ENCODE peak calls at places on chromosomes 6 and 20, in six cellular contexts. S, J, O, Q, Y and P are unnamed samples. For H3K4me1, the result is how much of the 10 kb centered on the place peaks cover.

GRCh38 chr6:99604161-99605073 is 2.2 kb upstream of the PRDM13 start:
- DNase-seq in Q (no peak), S (no peak), J (no peak), Y (no peak), O (no peak), P (no peak)

GRCh38 chr6:135871878-135872277 is 20.4 kb downstream of the PDE7B start:
- DNase-seq in Y (no peak), Q (no peak), O (no peak), S (no peak), J (no peak), P (no peak)

GRCh38 chr20:41145317-41145716 is 8.0 kb downstream of the PLCG1 start:
- DNase-seq in J (no peak), S (no peak), Q (no peak), Y (no peak), O (no peak), P (no peak)

GRCh38 chr6:150043501-150044412 is 18.4 kb upstream of the RAET1L start:
- DNase-seq in Y (no peak), Q (no peak), O (no peak), S (no peak), J (no peak), P (no peak)

GRCh38 chr20:21133917-21134622 is 8.2 kb downstream of the KIZ start:
- DNase-seq in O (no peak), S (no peak), Y (no peak), J (no peak), Q (no peak), P (no peak)

GRCh38 chr6:33316603-33317417 is 734 bp downstream of the ZBTB22 start:
- DNase-seq in J (peak), S (no peak), O (no peak), Q (no peak), Y (no peak), P (no peak)

GRCh38 chr20:59891581-59891980 is 41.9 kb downstream of the SYCP2 start:
- DNase-seq in O (no peak), J (no peak), Y (no peak), S (no peak), Q (no peak), P (no peak)

GRCh38 chr6:89438248-89438647 is 5.3 kb downstream of the ANKRD6 start:
- DNase-seq in J (no peak), S (peak), Q (no peak), O (no peak), Y (peak), P (no peak)

GRCh38 chr20:34980543-34981213 is 25.0 kb downstream of the MYH7B start:
- DNase-seq in S (no peak), J (no peak), Y (no peak), Q (no peak), O (no peak), P (no peak)

GRCh38 chr6:14079433-14079832 is 38.1 kb upstream of the CD83 start:
- DNase-seq in Q (no peak), S (no peak), O (no peak), Y (no peak), J (no peak), P (no peak)

GRCh38 chr6:89999154-89999553 is 104.9 kb downstream of the GJA10 start:
- DNase-seq in O (no peak), Y (peak), Q (no peak), J (peak), S (no peak), P (no peak)

GRCh38 chr20:35101620-35102019 is 9.0 kb upstream of the TRPC4AP start:
- DNase-seq in J (no peak), O (no peak), Q (no peak), Y (no peak), S (no peak), P (no peak)

GRCh38 chr6:152273638-152274037 is 363.5 kb downstream of the SYNE1 start:
- DNase-seq in J (peak), Y (no peak), Q (no peak), O (no peak), S (no peak), P (no peak)

GRCh38 chr6:142187209-142187608 is 40.1 kb downstream of the VTA1 start:
- DNase-seq in S (peak), Y (no peak), Q (no peak), O (no peak), J (no peak), P (no peak)

GRCh38 chr6:145904391-145904790 is 59.8 kb downstream of the SHPRH start:
- DNase-seq in Y (no peak), S (no peak), O (no peak), J (no peak), Q (no peak), P (no peak)

GRCh38 chr20:62365814-62366369 is 1.2 kb downstream of the LAMA5 start:
- DNase-seq in Y (no peak), J (no peak), O (peak), Q (no peak), S (peak), P (no peak)

DNA sequence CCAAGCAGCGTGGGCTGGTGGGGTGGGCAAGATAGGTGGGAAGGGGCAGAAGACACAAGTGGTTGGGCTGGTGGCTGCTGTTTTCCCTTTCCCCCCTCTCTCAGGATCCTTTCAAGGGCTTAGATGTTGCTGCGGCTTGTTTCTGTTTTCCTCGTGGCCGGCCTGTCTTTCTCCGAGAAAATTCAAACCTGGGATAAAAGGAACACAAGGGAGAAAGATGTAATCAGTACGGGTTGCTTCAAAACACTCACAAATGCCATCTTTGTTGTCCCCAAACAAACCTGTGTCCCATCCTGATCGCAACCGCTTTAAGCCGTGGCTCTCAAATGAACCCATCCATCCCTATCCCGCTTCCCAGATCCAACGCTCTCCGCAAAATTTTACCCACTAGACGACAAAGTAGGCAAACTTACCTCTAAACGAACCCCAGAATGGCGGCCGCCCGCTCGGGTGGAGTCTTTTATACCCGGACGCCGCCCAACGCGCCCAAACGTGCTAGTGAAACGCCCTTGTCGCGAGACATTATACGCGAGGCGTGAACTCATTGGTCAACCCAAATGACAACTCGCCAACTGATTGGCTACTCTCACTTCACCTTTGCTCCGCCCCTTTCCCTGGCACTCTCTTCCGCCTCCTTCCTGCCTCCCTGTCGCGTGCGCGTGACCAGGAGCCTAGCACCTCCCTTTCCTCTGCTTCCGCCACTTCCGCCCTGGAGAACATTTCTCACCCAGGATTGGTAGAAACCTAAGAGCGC is at the start of gene PPP1R10:
- DNase-seq in J (peak), O (peak), Y (peak), Q (peak), S (peak), P (peak)
- TF ChIP-seq POLR2A in J (peak), O (peak), Y (peak), Q (peak), S (peak), P (peak)

DNA sequence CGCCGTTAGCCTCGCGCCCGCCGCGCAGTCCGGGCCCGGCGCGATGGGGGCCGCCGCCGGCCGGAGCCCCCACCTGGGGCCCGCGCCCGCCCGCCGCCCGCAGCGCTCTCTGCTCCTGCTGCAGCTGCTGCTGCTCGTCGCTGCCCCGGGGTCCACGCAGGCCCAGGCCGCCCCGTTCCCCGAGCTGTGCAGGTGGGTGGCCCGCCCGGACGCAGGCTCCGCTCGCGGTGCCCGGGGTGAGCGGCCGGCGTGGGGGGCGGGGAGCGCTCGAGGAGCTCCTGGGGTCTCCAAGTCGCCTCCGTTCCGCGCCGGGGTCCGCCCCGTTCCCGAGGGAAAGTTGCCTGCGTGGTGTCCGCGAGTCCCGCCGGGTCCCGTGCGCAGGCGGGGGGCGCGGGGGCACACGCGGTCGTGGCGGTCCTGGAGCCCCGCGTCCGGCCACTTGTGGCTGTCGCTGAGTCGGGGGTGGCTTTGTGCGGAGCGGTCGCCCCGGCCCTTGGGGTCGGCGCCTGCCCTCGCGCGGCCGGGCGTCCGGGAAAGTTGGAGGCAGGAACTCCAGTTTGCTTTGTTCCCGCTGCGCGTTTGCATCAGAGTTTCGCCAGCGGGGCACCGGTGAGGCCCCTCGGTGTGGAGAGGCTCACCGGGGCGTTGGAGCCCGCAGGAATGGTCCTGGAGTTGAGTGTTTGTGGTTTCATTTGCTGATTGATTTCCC is 476 bp downstream of the IGF2R start:
- DNase-seq in S (no peak), J (peak), O (peak), Y (no peak), Q (no peak), P (no peak)
- H3K4me1 ChIP-seq in S (under half), J (under half), O (under half), Y (under half), Q (under half), P (under half)

GRCh38 chr6:132725947-132726607 is 12.2 kb upstream of the VNN1 start:
- DNase-seq in O (no peak), Q (no peak), J (no peak), S (no peak), Y (no peak), P (no peak)
- TF ChIP-seq POLR2A in O (no peak), Q (no peak), J (no peak), S (no peak), Y (no peak), P (no peak)

GRCh38 chr20:38165966-38166706 is 1.1 kb upstream of the TGM2 start:
- DNase-seq in O (no peak), J (no peak), S (no peak), Y (no peak), Q (no peak), P (no peak)
- H3K4me1 ChIP-seq in O (under half), J (under half), S (half or more), Y (under half), Q (under half), P (half or more)

GRCh38 chr6:117481926-117482239 is 591 bp upstream of the DCBLD1 start:
- DNase-seq in O (no peak), J (no peak), S (no peak), Y (no peak), Q (no peak), P (no peak)

GRCh38 chr6:117483004-117483644 is 650 bp downstream of the DCBLD1 start:
- DNase-seq in Y (no peak), O (peak), Q (peak), S (peak), J (peak), P (no peak)

GRCh38 chr6:117481278-117481925 is 1.1 kb upstream of the DCBLD1 start:
- DNase-seq in J (no peak), O (no peak), Y (no peak), S (no peak), Q (no peak), P (no peak)

GRCh38 chr6:117483645-117484016 is 1.2 kb downstream of the DCBLD1 start:
- DNase-seq in S (no peak), Q (no peak), O (no peak), Y (no peak), J (no peak), P (no peak)

GRCh38 chr6:117482240-117483003 is at the start of gene DCBLD1:
- DNase-seq in J (peak), S (peak), Y (peak), O (peak), Q (peak), P (peak)
- TF ChIP-seq POLR2A in J (no peak), S (peak), Y (peak), O (peak), Q (peak), P (peak)

DNA sequence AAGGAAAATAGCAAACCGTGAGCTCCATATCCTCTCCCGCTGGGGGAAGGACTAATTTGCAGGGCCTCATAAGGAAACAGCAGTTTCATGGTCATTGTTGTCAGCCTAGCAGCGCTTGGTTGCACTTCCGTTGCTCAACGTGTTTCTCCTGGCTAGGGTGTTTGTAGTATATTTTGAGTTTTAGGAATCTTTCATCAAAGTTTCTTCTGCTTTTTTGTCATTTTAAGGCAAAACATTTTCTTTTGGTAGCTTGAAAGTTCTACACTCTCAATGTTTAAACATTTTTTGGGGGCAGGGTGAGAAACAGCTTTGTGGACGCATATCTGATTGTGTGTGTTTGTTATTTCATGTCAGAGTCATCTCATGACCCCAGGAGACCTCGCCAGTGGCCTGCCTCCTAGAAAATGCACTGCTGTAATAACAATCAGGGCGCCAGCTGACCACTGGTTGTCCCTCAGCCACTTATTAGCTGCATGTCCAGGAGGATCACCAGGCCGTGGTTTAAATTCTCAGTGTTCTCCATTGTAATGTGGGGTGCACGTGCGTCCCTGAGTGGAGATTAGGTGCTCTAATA is 20.6 kb downstream of the JARID2 start:
- DNase-seq in Y (no peak), O (no peak), Q (no peak), J (no peak), S (no peak), P (no peak)
- H3K4me1 ChIP-seq in Y (under half), O (under half), Q (half or more), J (under half), S (under half), P (under half)

DNA sequence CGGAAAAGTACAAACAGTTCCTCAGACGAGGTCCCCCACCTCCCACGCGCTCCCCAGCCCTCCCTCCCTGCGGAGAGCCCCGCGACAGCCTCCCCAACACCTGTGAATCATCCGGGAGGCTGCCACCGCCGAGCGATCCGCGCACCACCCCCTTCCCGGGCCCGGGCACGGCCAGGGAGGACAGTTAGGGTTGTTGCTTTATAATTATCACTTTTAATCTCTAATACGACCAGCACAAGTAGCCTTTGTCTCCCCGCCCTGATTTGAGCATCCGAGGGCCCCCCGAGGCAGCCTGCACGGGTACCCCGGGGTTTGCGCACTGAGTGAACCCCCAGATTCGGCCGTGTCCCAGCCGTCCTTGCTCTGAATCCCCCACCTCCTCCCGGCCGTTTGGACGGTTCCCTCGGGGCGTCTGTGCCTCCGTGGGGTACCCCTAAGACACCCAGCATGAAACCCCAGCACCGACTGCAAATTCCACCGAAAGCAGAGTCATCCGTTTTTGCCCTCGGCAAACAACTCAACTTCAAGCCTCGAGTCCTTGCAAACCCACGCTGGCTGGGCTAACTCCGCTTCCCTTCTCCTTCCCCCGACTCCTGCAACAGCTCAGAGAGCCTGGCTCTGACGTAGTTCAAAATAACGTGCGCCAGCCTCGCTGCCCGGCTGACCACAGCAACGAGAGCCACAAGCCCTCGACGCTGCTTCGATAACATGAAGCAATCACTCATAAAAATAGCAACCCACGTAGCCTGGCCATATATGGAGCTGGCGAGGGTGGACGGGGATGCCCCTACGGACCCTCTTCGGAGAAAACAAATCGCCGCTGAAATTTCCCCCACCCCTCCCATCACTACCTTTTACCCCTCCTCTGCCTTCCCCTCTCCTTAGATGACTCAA is 866 bp upstream of the SNAP25 start:
- DNase-seq in S (peak), Q (no peak), O (peak), J (peak), Y (no peak), P (no peak)
- TF ChIP-seq POLR2A in S (peak), Q (no peak), O (no peak), J (peak), Y (no peak), P (no peak)